ENCODE peak calls at places on chromosomes 16 and 17, in seven cellular contexts. X is adrenal gland, Z is tibial nerve, P is sigmoid colon, D is upper lobe of left lung, K is ovary, M is body of pancreas. Y is an unnamed sample.

GRCh38 chr17:39177256-39177655 is 11.3 kb upstream of the ARL5C start:
- DNase-seq in X (no peak), Z (no peak), P (no peak), D (no peak), K (no peak), M (no peak), Y (no peak)

GRCh38 chr17:7586673-7587419 is 3.0 kb downstream of the SOX15 start:
- DNase-seq in X (no peak), Z (no peak), P (no peak), D (no peak), K (no peak), M (no peak), Y (no peak)

GRCh38 chr16:81817789-81818304 is 38.8 kb downstream of the PLCG2 start:
- DNase-seq in X (no peak), Z (no peak), P (no peak), D (peak; percentile 72), K (no peak), M (peak; percentile 26), Y (no peak)

GRCh38 chr17:34654871-34655270 is 75.5 kb downstream of the TMEM132E start:
- DNase-seq in X (no peak), Z (no peak), P (no peak), D (no peak), K (no peak), M (no peak), Y (no peak)

GRCh38 chr16:87439926-87440325 is 47.8 kb downstream of the MAP1LC3B start:
- DNase-seq in X (no peak), Z (no peak), P (no peak), D (no peak), K (no peak), M (no peak), Y (no peak)

GRCh38 chr17:17042851-17043667 is 802 bp downstream of the MPRIP start:
- DNase-seq in X (peak; percentile 47), Z (no peak), P (no peak), D (peak; percentile 20), K (peak; percentile 31), M (peak; percentile 28), Y (no peak)

GRCh38 chr16:11319529-11320146 is 25.6 kb upstream of the RMI2 start:
- DNase-seq in X (peak; percentile 28), Z (no peak), P (no peak), D (no peak), K (no peak), M (peak; percentile 19), Y (no peak)

GRCh38 chr17:66713533-66714042 is 121.3 kb upstream of the CACNG5 start:
- DNase-seq in X (no peak), Z (no peak), P (no peak), D (peak; percentile 36), K (no peak), M (no peak), Y (no peak)

GRCh38 chr16:471353-472198 is 46.1 kb downstream of the RAB11FIP3 start:
- DNase-seq in X (no peak), Z (no peak), P (peak; percentile 72), D (no peak), K (no peak), M (no peak), Y (no peak)

GRCh38 chr16:29875206-29875605 is 12.2 kb upstream of the CDIPT start:
- DNase-seq in X (no peak), Z (no peak), P (no peak), D (no peak), K (no peak), M (no peak), Y (no peak)

GRCh38 chr17:47699536-47699840 is 5.5 kb downstream of the TBKBP1 start:
- DNase-seq in X (no peak), Z (no peak), P (no peak), D (no peak), K (no peak), M (no peak), Y (no peak)

GRCh38 chr17:8153957-8154607 is 1.9 kb upstream of the PER1 start:
- DNase-seq in X (peak; percentile 100), Z (peak; percentile 100), P (peak; percentile 100), D (peak; percentile 99), K (peak; percentile 100), M (peak; percentile 100), Y (peak; percentile 98)

GRCh38 chr16:75019007-75019406 is 20.2 kb downstream of the ZNRF1 start:
- DNase-seq in X (no peak), Z (no peak), P (no peak), D (no peak), K (no peak), M (no peak), Y (no peak)

GRCh38 chr17:69462010-69462409 is 47.5 kb downstream of the MAP2K6 start:
- DNase-seq in X (no peak), Z (no peak), P (no peak), D (no peak), K (no peak), M (no peak), Y (no peak)

GRCh38 chr17:38922538-38923291 is 2.7 kb upstream of the LASP1NB start:
- DNase-seq in X (peak; percentile 79), Z (peak; percentile 69), P (peak; percentile 92), D (peak; percentile 59), K (peak; percentile 85), M (peak; percentile 83), Y (no peak)

GRCh38 chr16:73233423-73233762 is 185.5 kb upstream of the ZFHX3 start:
- DNase-seq in X (no peak), Z (no peak), P (no peak), D (no peak), K (no peak), M (no peak), Y (no peak)

DNA sequence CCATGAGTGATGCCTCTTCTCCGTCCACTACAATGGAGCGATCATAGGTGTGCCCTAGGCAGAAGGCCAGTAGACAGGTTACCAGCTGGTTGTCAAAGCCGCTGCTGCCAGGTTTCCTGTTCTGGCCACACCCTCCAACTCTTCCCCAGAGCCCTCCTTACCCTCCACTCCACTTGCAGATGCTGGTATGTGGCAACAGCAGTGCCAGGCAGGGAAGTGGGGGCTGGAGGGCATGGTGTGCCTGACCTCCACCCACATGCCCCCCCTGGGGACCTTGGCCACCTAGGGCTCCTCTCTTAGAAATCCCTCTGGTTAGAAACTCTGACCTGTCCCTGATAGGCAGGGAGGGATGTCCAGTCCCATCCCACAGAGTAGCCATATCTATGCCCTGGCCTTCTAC is 1.5 kb downstream of the RRAD start:
- DNase-seq in X (no peak), Z (no peak), P (no peak), D (peak; percentile 75), K (no peak), M (no peak), Y (no peak)
- TF ChIP-seq POLR2A in X (no peak), Z (no peak), P (no peak), D (no peak), K (no peak), M (no peak), Y (no peak)

DNA sequence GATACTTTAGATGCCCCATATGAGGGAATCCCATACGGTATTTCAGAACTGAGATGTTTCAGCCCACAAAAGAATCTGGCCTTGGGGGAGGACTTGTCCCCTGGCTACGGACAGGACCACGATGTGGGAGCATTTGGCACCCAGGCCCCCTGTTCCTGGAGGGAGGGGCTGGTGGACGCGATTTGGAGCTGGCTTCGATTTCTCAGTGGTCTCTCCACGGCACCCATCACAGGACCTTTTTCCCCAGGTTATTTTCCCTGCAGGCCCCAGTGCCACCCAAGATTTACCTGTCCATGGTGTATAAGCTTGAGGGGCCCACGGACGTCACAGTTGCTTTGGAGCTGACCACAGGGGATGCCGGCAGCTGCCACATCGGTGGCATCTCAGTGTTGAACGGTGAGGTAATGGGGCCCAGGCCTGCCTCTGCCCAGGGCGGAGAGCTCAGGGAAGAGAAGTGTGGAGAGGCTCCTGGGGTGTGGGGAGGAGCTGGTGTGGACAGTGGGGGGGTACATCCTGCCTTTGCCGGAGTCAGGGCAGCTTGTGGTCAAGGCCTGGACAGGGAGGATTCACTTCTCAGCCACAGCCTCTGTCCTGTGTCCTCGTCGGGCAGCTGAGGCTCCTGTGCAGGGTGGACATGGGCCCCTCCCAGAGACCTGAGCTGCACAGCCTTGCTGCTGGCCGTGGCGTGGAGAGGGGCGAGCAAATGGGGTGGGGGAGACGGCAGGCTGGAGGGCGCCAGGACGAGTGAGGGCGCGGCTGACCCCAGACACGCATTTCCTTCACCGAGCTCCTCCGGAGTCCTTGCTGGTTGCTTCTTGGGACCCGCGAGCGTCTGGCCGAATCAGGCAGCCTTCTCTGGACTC is 9.9 kb downstream of the ENGASE start:
- DNase-seq in X (no peak), Z (no peak), P (no peak), D (no peak), K (no peak), M (no peak), Y (no peak)
- H3K27ac ChIP-seq in X (no peak overlapping the region), Z (no peak overlapping the region), P (no peak overlapping the region), D (no peak overlapping the region), K (no peak overlapping the region), M (no peak overlapping the region), Y (no peak overlapping the region)

GRCh38 chr17:750431-751037 is 1.5 kb downstream of the GEMIN4 start:
- DNase-seq in X (no peak), Z (no peak), P (no peak), D (no peak), K (no peak), M (no peak), Y (no peak)
- H3K4me3 ChIP-seq in X (no peak overlapping the region), Z (no peak overlapping the region), P (peak overlapping the region; percentile 69), D (no peak overlapping the region), K (no peak overlapping the region), M (no peak overlapping the region), Y (peak overlapping the region; percentile 85)

DNA sequence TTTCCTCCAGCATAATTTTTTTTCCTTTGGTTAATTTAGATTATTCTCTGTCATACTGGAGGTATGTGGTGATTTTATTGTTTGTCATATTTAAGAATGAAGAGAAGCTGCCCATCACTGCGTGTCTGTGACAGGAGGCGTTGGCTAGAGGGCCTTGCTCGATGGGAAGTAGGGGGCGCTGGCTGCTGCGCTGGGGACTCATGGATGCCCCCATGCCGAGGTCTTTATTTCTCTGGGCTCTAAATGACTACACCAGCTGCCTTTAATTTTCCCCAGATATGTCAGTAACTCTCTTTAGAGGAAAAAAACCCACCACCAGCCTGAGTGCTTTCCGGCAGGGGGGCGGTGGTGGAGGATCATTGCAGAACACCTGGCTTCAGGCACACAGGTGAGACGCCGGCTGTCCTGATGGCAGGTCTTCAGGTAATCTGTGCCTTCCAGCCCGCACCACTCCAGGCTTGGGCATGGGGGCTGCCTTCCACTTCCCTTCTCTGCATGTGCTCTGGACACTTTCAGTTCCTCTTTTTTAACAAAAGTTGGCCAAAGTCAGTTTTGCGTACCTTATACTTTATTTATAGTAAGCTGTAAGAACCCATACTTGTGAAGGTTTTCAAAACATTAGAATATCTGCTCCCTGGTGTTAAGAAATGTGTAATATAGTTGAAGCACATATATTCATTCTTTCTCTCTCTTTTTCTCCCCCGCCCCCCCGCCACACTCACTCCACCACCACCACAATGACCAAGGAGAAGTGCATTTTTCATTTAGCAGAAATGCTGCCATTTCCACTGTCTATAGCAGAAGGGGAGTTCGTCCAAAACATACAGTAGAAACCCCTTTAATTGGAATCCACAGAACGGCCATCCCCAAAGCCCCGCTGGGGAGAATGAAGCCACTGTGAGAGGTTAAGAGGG is 192.7 kb downstream of the RPTOR start:
- DNase-seq in X (no peak), Z (no peak), P (no peak), D (no peak), K (no peak), M (no peak), Y (peak; percentile 77)
- TF ChIP-seq POLR2A in X (no peak), Z (no peak), P (no peak), D (no peak), K (no peak), M (no peak), Y (no peak)

DNA sequence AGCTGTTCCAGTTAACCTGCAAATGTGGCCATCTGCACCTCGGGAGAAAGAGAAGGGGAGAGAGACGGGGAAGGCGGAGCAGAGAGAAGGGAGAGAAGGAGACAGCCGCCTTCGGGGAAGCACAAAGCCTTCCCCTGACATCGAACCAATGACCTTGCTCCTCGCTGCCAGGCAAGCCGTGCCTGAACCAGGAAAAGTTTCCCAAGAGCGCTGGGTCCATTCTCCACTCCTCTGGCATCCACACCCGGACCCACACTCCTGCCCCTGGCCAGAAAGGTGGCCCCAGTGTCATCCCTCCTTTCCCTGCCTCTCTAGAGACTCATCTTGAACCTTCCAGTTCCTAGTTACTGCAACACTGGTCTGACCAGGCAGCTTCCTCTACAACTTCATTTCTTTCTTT is 175.0 kb downstream of the C16orf78 start:
- DNase-seq in X (no peak), Z (no peak), P (no peak), D (no peak), K (no peak), M (no peak), Y (no peak)
- H3K27ac ChIP-seq in X (no peak overlapping the region), Z (no peak overlapping the region), P (no peak overlapping the region), D (no peak overlapping the region), K (no peak overlapping the region), M (no peak overlapping the region), Y (no peak overlapping the region)